ENCODE peak calls at places on chromosomes 11 and 22, in five cellular contexts. D is activated CD8-positive, alpha-beta T cell treated with anti-CD3 and anti-CD28 coated beads for 36 hours; C is CD4-positive, alpha-beta T cell; P is GM06990; L is small intestine. E is an unnamed sample.
A peak's percentile ranks its signal among the peaks of the same experiment; 100 is the strongest.

GRCh38 chr11:8288166-8288772 is 24.6 kb upstream of the LMO1 start:
- DNase-seq in D (no peak), C (no peak), P (no peak), L (no peak), E (no peak)

GRCh38 chr11:76395296-76395695 is 14.2 kb downstream of the GVQW3 start:
- DNase-seq in D (no peak), C (no peak), P (no peak), L (no peak), E (no peak)

GRCh38 chr11:66113132-66113856 is 43.2 kb downstream of the PACS1 start:
- DNase-seq in D (no peak), C (no peak), P (no peak), L (peak; percentile 52), E (no peak)

GRCh38 chr11:117819096-117820040 is 5.2 kb downstream of the FXYD2 start:
- DNase-seq in D (peak; percentile 33), C (no peak), P (peak; percentile 50), L (peak; percentile 81), E (no peak)

GRCh38 chr11:120153221-120153620 is 15.3 kb upstream of the TRIM29 start:
- DNase-seq in D (no peak), C (no peak), P (no peak), L (no peak), E (no peak)

GRCh38 chr22:48929276-48929790 is 898.3 kb downstream of the BRD1 start:
- DNase-seq in D (no peak), C (no peak), P (no peak), L (no peak), E (no peak)

GRCh38 chr11:70633610-70634009 is 235.3 kb downstream of the CTTN start:
- DNase-seq in D (no peak), C (no peak), P (no peak), L (no peak), E (no peak)

GRCh38 chr11:131710511-131710910 is 340.1 kb downstream of the NTM start:
- DNase-seq in D (no peak), C (no peak), P (no peak), L (no peak), E (no peak)

GRCh38 chr11:68324695-68325094 is 12.3 kb downstream of the LRP5 start:
- DNase-seq in D (no peak), C (no peak), P (no peak), L (no peak), E (no peak)

GRCh38 chr22:45896961-45897538 is 79.9 kb downstream of the WNT7B start:
- DNase-seq in D (no peak), C (no peak), P (no peak), L (no peak), E (no peak)

GRCh38 chr11:131973017-131973416 is 602.6 kb downstream of the NTM start:
- DNase-seq in D (no peak), C (no peak), P (no peak), L (no peak), E (no peak)

GRCh38 chr22:46934746-46935491 is 172.5 kb downstream of the TBC1D22A start:
- DNase-seq in D (peak; percentile 69), C (no peak), P (peak; percentile 31), L (peak; percentile 96), E (peak; percentile 53)

GRCh38 chr22:50216684-50217520 is 16.1 kb downstream of the SELENOO start:
- DNase-seq in D (no peak), C (no peak), P (no peak), L (no peak), E (no peak)

GRCh38 chr22:35728639-35729308 is 11.1 kb downstream of the APOL5 start:
- DNase-seq in D (no peak), C (no peak), P (no peak), L (peak; percentile 99), E (no peak)

GRCh38 chr11:10438451-10438850 is 16.6 kb upstream of the AMPD3 start:
- DNase-seq in D (no peak), C (no peak), P (no peak), L (no peak), E (no peak)

GRCh38 chr11:64856382-64857227 is 12.2 kb upstream of the CDC42BPG start:
- DNase-seq in D (peak; percentile 82), C (no peak), P (no peak), L (peak; percentile 87), E (no peak)

GRCh38 chr22:38203090-38203810 is 1.5 kb downstream of the MAFF start:
- DNase-seq in D (peak; percentile 63), C (no peak), P (peak; percentile 43), L (peak; percentile 78), E (no peak)

GRCh38 chr11:130847517-130847916 is 68.8 kb downstream of the SNX19 start:
- DNase-seq in D (no peak), C (no peak), P (no peak), L (no peak), E (no peak)

GRCh38 chr11:65719887-65720236 is 736 bp downstream of the RNASEH2C start:
- DNase-seq in D (peak; percentile 53), C (no peak), P (no peak), L (no peak), E (no peak)

GRCh38 chr11:16097543-16097942 is 258.8 kb downstream of the SOX6 start:
- DNase-seq in D (no peak), C (no peak), P (no peak), L (peak; percentile 52), E (no peak)

GRCh38 chr11:370087-370941 is 1.0 kb downstream of the B4GALNT4 start:
- DNase-seq in D (no peak), C (no peak), P (no peak), L (no peak), E (no peak)

GRCh38 chr11:58524232-58525036 is 16.5 kb upstream of the OR5B21 start:
- DNase-seq in D (peak; percentile 61), C (peak; percentile 26), P (no peak), L (peak; percentile 75), E (peak; percentile 40)

GRCh38 chr22:30881361-30882180 is 87.0 kb downstream of the MORC2 start:
- DNase-seq in D (no peak), C (no peak), P (no peak), L (peak; percentile 67), E (no peak)

GRCh38 chr22:36644333-36644757 is 59.2 kb downstream of the CACNG2 start:
- DNase-seq in D (peak; percentile 45), C (no peak), P (no peak), L (peak; percentile 27), E (no peak)

GRCh38 chr11:64359712-64360402 is 895 bp downstream of the RPS6KA4 start:
- DNase-seq in D (peak; percentile 45), C (no peak), P (peak; percentile 59), L (peak; percentile 42), E (no peak)

GRCh38 chr11:17528181-17528691 is 16.0 kb downstream of the USH1C start:
- DNase-seq in D (peak; percentile 70), C (peak; percentile 17), P (peak; percentile 25), L (peak; percentile 63), E (no peak)

GRCh38 chr11:132792341-132793140 is 739.8 kb downstream of the OPCML start:
- DNase-seq in D (no peak), C (no peak), P (no peak), L (no peak), E (no peak)

GRCh38 chr22:22398530-22399327 is 109.8 kb downstream of the ZNF280B start:
- DNase-seq in D (no peak), C (no peak), P (no peak), L (no peak), E (no peak)

GRCh38 chr11:71386232-71386631 is 62.0 kb downstream of the DHCR7 start:
- DNase-seq in D (no peak), C (no peak), P (no peak), L (no peak), E (no peak)

GRCh38 chr22:46517255-46517761 is 20.1 kb downstream of the CELSR1 start:
- DNase-seq in D (no peak), C (no peak), P (no peak), L (no peak), E (no peak)

E was measured in GM12864.